ENCODE peak calls at places on chromosomes 16 and 17, in five cellular contexts. B, Y, S, A and V are unnamed samples.
A peak's percentile ranks its signal among the peaks of the same experiment; 100 is the strongest.

GRCh38 chr17:11485802-11486421 is 112.4 kb upstream of the DNAH9 start:
- DNase-seq in B (no peak), Y (no peak), S (no peak), A (no peak), V (no peak)

GRCh38 chr16:85667841-85668413 is 20.8 kb downstream of the GINS2 start:
- DNase-seq in B (no peak), Y (no peak), S (no peak), A (no peak), V (no peak)

GRCh38 chr16:48596326-48596725 is 13.7 kb downstream of the N4BP1 start:
- DNase-seq in B (no peak), Y (no peak), S (no peak), A (no peak), V (no peak)

GRCh38 chr16:77700846-77701245 is 21.5 kb upstream of the NUDT7 start:
- DNase-seq in B (no peak), Y (no peak), S (no peak), A (no peak), V (no peak)

GRCh38 chr17:40070895-40071719 is 8.3 kb downstream of the THRA start:
- DNase-seq in B (no peak), Y (no peak), S (peak; percentile 57), A (no peak), V (no peak)

GRCh38 chr16:69691980-69692911 is 34.1 kb downstream of the NQO1 start:
- DNase-seq in B (no peak), Y (no peak), S (no peak), A (no peak), V (no peak)

GRCh38 chr16:66660422-66661209 is 35.9 kb downstream of the CMTM4 start:
- DNase-seq in B (peak; percentile 70), Y (peak; percentile 89), S (peak; percentile 58), A (no peak), V (no peak)

GRCh38 chr16:4699030-4699556 is 5.7 kb downstream of the NUDT16L1 start:
- DNase-seq in B (no peak), Y (no peak), S (no peak), A (no peak), V (no peak)

GRCh38 chr16:1163567-1164055 is 10.7 kb downstream of the CACNA1H start:
- DNase-seq in B (no peak), Y (peak; percentile 49), S (no peak), A (no peak), V (no peak)

GRCh38 chr16:77414752-77415231 is 20.0 kb downstream of the ADAMTS18 start:
- DNase-seq in B (no peak), Y (no peak), S (no peak), A (no peak), V (peak; percentile 2)

GRCh38 chr16:3819741-3820724 is 60.5 kb downstream of the CREBBP start:
- DNase-seq in B (no peak), Y (peak; percentile 88), S (no peak), A (peak; percentile 67), V (peak; percentile 88)

GRCh38 chr16:89115216-89115949 is 21.7 kb downstream of the ACSF3 start:
- DNase-seq in B (peak; percentile 85), Y (no peak), S (peak; percentile 85), A (no peak), V (no peak)

GRCh38 chr16:75279277-75279676 is 27.9 kb upstream of the BCAR1 start:
- DNase-seq in B (no peak), Y (no peak), S (no peak), A (no peak), V (no peak)

GRCh38 chr17:57953703-57954420 is 1.4 kb downstream of the CUEDC1 start:
- DNase-seq in B (no peak), Y (no peak), S (no peak), A (no peak), V (no peak)

GRCh38 chr17:40351185-40352043 is 13.1 kb downstream of the GJD3 start:
- DNase-seq in B (no peak), Y (no peak), S (peak; percentile 43), A (peak; percentile 91), V (no peak)

GRCh38 chr16:62720651-62721050 is 684.4 kb upstream of the CDH8 start:
- DNase-seq in B (no peak), Y (no peak), S (no peak), A (no peak), V (no peak)

GRCh38 chr16:54493076-54493475 is 206.5 kb upstream of the IRX3 start:
- DNase-seq in B (no peak), Y (peak; percentile 75), S (no peak), A (no peak), V (no peak)

GRCh38 chr16:8806272-8806983 is 8.8 kb downstream of the PMM2 start:
- DNase-seq in B (no peak), Y (no peak), S (peak; percentile 14), A (no peak), V (no peak)

GRCh38 chr17:70060415-70060814 is 14.6 kb upstream of the KCNJ16 start:
- DNase-seq in B (no peak), Y (peak; percentile 22), S (no peak), A (no peak), V (no peak)

GRCh38 chr17:60354223-60354622 is 37.7 kb downstream of the USP32 start:
- DNase-seq in B (no peak), Y (peak; percentile 52), S (no peak), A (no peak), V (no peak)

GRCh38 chr17:16342979-16343378 is 10.3 kb downstream of the CENPV start:
- DNase-seq in B (no peak), Y (peak; percentile 36), S (no peak), A (no peak), V (no peak)

GRCh38 chr17:74466111-74466784 is at the start of gene CD300A:
- DNase-seq in B (peak; percentile 29), Y (no peak), S (no peak), A (no peak), V (no peak)